ENCODE peak calls at places on chromosomes 16 and 17, in seven cellular contexts. D is activated naive CD4-positive, alpha-beta T cell; C is GM23248; N is ACHN; F is G401; V is HTR-8/SVneo; A is HEK293T. B is an unnamed sample.

GRCh38 chr17:47925677-47925987 is 15.7 kb upstream of the PNPO start:
- DNase-seq in D (no peak), C (no peak), N (no peak), F (no peak), V (no peak), A (no peak), B (no peak)

GRCh38 chr17:31588034-31588433 is 196.6 kb downstream of the RAB11FIP4 start:
- DNase-seq in D (no peak), C (no peak), N (no peak), F (no peak), V (no peak), A (no peak), B (no peak)

GRCh38 chr16:66399031-66399430 is 28.1 kb upstream of the BEAN1 start:
- DNase-seq in D (no peak), C (peak; percentile 49), N (no peak), F (no peak), V (no peak), A (no peak), B (no peak)

GRCh38 chr16:81392011-81392410 is 52.6 kb upstream of the CMIP start:
- DNase-seq in D (no peak), C (no peak), N (no peak), F (no peak), V (no peak), A (no peak), B (no peak)

GRCh38 chr17:7184647-7185046 is 5.5 kb upstream of the ASGR1 start:
- DNase-seq in D (no peak), C (no peak), N (no peak), F (no peak), V (no peak), A (no peak), B (no peak)

GRCh38 chr16:23182206-23182674 is 305 bp upstream of the SCNN1G start:
- DNase-seq in D (peak; percentile 55), C (peak; percentile 80), N (peak; percentile 79), F (peak; percentile 75), V (peak; percentile 45), A (peak; percentile 84), B (peak; percentile 96)

GRCh38 chr16:53056528-53056881 is 1.7 kb downstream of the CHD9 start:
- DNase-seq in D (no peak), C (peak; percentile 80), N (no peak), F (no peak), V (no peak), A (no peak), B (no peak)

GRCh38 chr16:79437764-79438728 is 162.5 kb downstream of the MAF start:
- DNase-seq in D (no peak), C (no peak), N (peak; percentile 51), F (peak; percentile 80), V (no peak), A (no peak), B (no peak)

GRCh38 chr17:57697891-57698708 is 47.0 kb downstream of the CCDC182 start:
- DNase-seq in D (no peak), C (no peak), N (no peak), F (no peak), V (no peak), A (no peak), B (no peak)

GRCh38 chr17:7555320-7555948 is 3.1 kb upstream of the TNFSF13 start:
- DNase-seq in D (no peak), C (no peak), N (no peak), F (no peak), V (no peak), A (no peak), B (no peak)

GRCh38 chr16:50298591-50299507 is 32.5 kb downstream of the ADCY7 start:
- DNase-seq in D (no peak), C (no peak), N (no peak), F (no peak), V (no peak), A (no peak), B (no peak)

GRCh38 chr17:21024024-21024423 is 18.8 kb downstream of the USP22 start:
- DNase-seq in D (no peak), C (no peak), N (no peak), F (no peak), V (no peak), A (no peak), B (no peak)

GRCh38 chr17:48626470-48627241 is 498 bp upstream of the HOXB9 start:
- DNase-seq in D (no peak), C (peak; percentile 51), N (peak; percentile 96), F (no peak), V (peak; percentile 97), A (peak; percentile 92), B (no peak)

GRCh38 chr16:23504453-23505179 is 5.7 kb downstream of the GGA2 start:
- DNase-seq in D (peak; percentile 12), C (peak; percentile 98), N (peak; percentile 97), F (peak; percentile 47), V (peak; percentile 71), A (peak; percentile 20), B (no peak)

GRCh38 chr17:79843475-79843916 is 4.3 kb upstream of the CBX4 start:
- DNase-seq in D (no peak), C (peak; percentile 45), N (no peak), F (no peak), V (no peak), A (no peak), B (no peak)

GRCh38 chr17:21286066-21286770 is 1.7 kb downstream of the MAP2K3 start:
- DNase-seq in D (no peak), C (peak; percentile 99), N (peak; percentile 97), F (no peak), V (peak; percentile 99), A (peak; percentile 64), B (no peak)

GRCh38 chr17:57975044-57975443 is 13.0 kb downstream of the VEZF1 start:
- DNase-seq in D (no peak), C (peak; percentile 38), N (no peak), F (no peak), V (no peak), A (no peak), B (no peak)

GRCh38 chr17:77770331-77771105 is 188.0 kb upstream of the TNRC6C start:
- DNase-seq in D (no peak), C (peak; percentile 93), N (no peak), F (no peak), V (no peak), A (no peak), B (no peak)

GRCh38 chr16:54028013-54028412 is 258.6 kb downstream of the IRX3 start:
- DNase-seq in D (no peak), C (no peak), N (no peak), F (no peak), V (no peak), A (no peak), B (no peak)

GRCh38 chr17:81036128-81036891 is 1.4 kb downstream of the BAIAP2 start:
- DNase-seq in D (no peak), C (peak; percentile 49), N (no peak), F (peak; percentile 72), V (no peak), A (no peak), B (no peak)

GRCh38 chr16:642189-643049 is 791 bp downstream of the MCRIP2 start:
- DNase-seq in D (no peak), C (peak; percentile 64), N (peak; percentile 49), F (no peak), V (no peak), A (no peak), B (no peak)

GRCh38 chr17:61904094-61904710 is 23.6 kb downstream of the INTS2 start:
- DNase-seq in D (no peak), C (no peak), N (no peak), F (no peak), V (no peak), A (no peak), B (no peak)

GRCh38 chr17:65103896-65104295 is 33.3 kb upstream of the RGS9 start:
- DNase-seq in D (no peak), C (peak; percentile 11), N (peak; percentile 37), F (peak; percentile 27), V (no peak), A (no peak), B (no peak)

GRCh38 chr16:88650749-88651275 is at the start of gene CYBA:
- DNase-seq in D (peak; percentile 72), C (peak; percentile 72), N (peak; percentile 82), F (no peak), V (peak; percentile 93), A (peak; percentile 61), B (no peak)

GRCh38 chr17:57957120-57957850 is 2.1 kb upstream of the CUEDC1 start:
- DNase-seq in D (no peak), C (no peak), N (no peak), F (no peak), V (no peak), A (no peak), B (no peak)

GRCh38 chr16:56513972-56514371 is 5.9 kb downstream of the BBS2 start:
- DNase-seq in D (no peak), C (peak; percentile 71), N (peak; percentile 79), F (peak; percentile 92), V (peak; percentile 48), A (peak; percentile 47), B (no peak)

GRCh38 chr17:51734462-51734861 is 424.1 kb downstream of the CA10 start:
- DNase-seq in D (no peak), C (peak; percentile 6), N (peak; percentile 11), F (no peak), V (no peak), A (peak; percentile 27), B (no peak)

B was measured in progenitor cell of endocrine pancreas.